ENCODE peak calls at places on chromosome 5, in four cellular contexts. G is MCF 10A, E is endodermal cell, V is osteocyte. D is an unnamed sample.

GRCh38 chr5:125394661-125395280 is 648.3 kb upstream of the ZNF608 start:
- DNase-seq in V (no peak), E (no peak), G (peak; percentile 17), D (no peak)

GRCh38 chr5:33536802-33537201 is 96.0 kb downstream of the TARS1 start:
- DNase-seq in G (no peak), V (no peak), E (no peak), D (no peak)

GRCh38 chr5:6845856-6846255 is 132.6 kb downstream of the TENT4A start:
- DNase-seq in E (no peak), V (peak; percentile 60), G (no peak), D (no peak)

GRCh38 chr5:74241751-74242140 is 398.8 kb downstream of the ENC1 start:
- DNase-seq in V (no peak), G (peak; percentile 86), E (peak; percentile 54), D (no peak)

GRCh38 chr5:15510816-15511215 is 10.8 kb downstream of the FBXL7 start:
- DNase-seq in E (no peak), V (no peak), G (peak; percentile 8), D (no peak)

GRCh38 chr5:18772475-18772874 is 1138.2 kb downstream of the TAF11L14 start:
- DNase-seq in E (peak; percentile 60), V (no peak), G (peak; percentile 74), D (no peak)

GRCh38 chr5:9661316-9662015 is 31.3 kb upstream of the TAS2R1 start:
- DNase-seq in V (no peak), G (no peak), E (no peak), D (no peak)

GRCh38 chr5:172870261-172870806 is 36.3 kb downstream of the ERGIC1 start:
- DNase-seq in E (no peak), V (no peak), G (peak; percentile 97), D (no peak)

GRCh38 chr5:116573617-116574431 is 799 bp downstream of the SEMA6A start:
- DNase-seq in G (peak; percentile 32), E (peak; percentile 65), V (no peak), D (peak; percentile 52)

GRCh38 chr5:154538492-154538891 is 60.5 kb upstream of the HAND1 start:
- DNase-seq in E (no peak), V (no peak), G (no peak), D (no peak)

GRCh38 chr5:82106207-82106606 is 134.4 kb downstream of the ATG10 start:
- DNase-seq in V (no peak), G (peak; percentile 68), E (no peak), D (no peak)

GRCh38 chr5:139461698-139462097 is 845 bp downstream of the ECSCR start:
- DNase-seq in E (peak; percentile 61), V (no peak), G (no peak), D (no peak)

GRCh38 chr5:146947181-146947941 is 68.8 kb upstream of the PPP2R2B start:
- DNase-seq in V (no peak), E (peak; percentile 74), G (peak; percentile 44), D (no peak)

GRCh38 chr5:175253597-175253996 is 190.4 kb downstream of the DRD1 start:
- DNase-seq in V (peak; percentile 34), G (no peak), E (no peak), D (no peak)

GRCh38 chr5:124692324-124692723 is 54.1 kb downstream of the ZNF608 start:
- DNase-seq in E (no peak), V (no peak), G (no peak), D (no peak)

GRCh38 chr5:110665184-110665726 is 61.2 kb downstream of the TMEM232 start:
- DNase-seq in V (no peak), E (peak; percentile 46), G (no peak), D (no peak)

GRCh38 chr5:167580608-167581007 is 710.8 kb upstream of the WWC1 start:
- DNase-seq in V (no peak), G (no peak), E (no peak), D (no peak)

GRCh38 chr5:76689321-76690026 is 26.5 kb upstream of the F2R start:
- DNase-seq in G (peak; percentile 57), V (no peak), E (no peak), D (no peak)

GRCh38 chr5:150580917-150581316 is 59.5 kb upstream of the SYNPO start:
- DNase-seq in E (no peak), V (no peak), G (no peak), D (no peak)

GRCh38 chr5:134769206-134769605 is 10.6 kb downstream of the DDX46 start:
- DNase-seq in G (peak; percentile 60), V (no peak), E (no peak), D (no peak)

GRCh38 chr5:76402251-76402879 is 720 bp upstream of the IQGAP2 start:
- DNase-seq in V (no peak), G (peak; percentile 11), E (peak; percentile 87), D (peak; percentile 87)

GRCh38 chr5:140142246-140142645 is 16.5 kb downstream of the IGIP start:
- DNase-seq in E (no peak), G (no peak), V (peak; percentile 70), D (no peak)

GRCh38 chr5:132301341-132302274 is 7.4 kb downstream of the SLC22A4 start:
- DNase-seq in E (no peak), V (peak; percentile 67), G (no peak), D (no peak)

GRCh38 chr5:25713259-25713658 is 1068.5 kb upstream of the CDH10 start:
- DNase-seq in V (no peak), E (peak; percentile 66), G (peak; percentile 2), D (no peak)

GRCh38 chr5:40284863-40285262 is 394.9 kb upstream of the PTGER4 start:
- DNase-seq in V (no peak), G (no peak), E (no peak), D (no peak)

GRCh38 chr5:33370135-33370472 is 70.7 kb upstream of the TARS1 start:
- DNase-seq in G (peak; percentile 76), E (no peak), V (no peak), D (no peak)

GRCh38 chr5:538801-539468 is 14.7 kb upstream of the SLC9A3 start:
- DNase-seq in G (no peak), V (no peak), E (no peak), D (no peak)

GRCh38 chr5:116231288-116231687 is 146.5 kb downstream of the COMMD10 start:
- DNase-seq in V (no peak), E (no peak), G (no peak), D (no peak)

GRCh38 chr5:130112246-130112645 is 208.0 kb downstream of the CHSY3 start:
- DNase-seq in G (no peak), V (no peak), E (no peak), D (no peak)

GRCh38 chr5:86665984-86666760 is 48.4 kb downstream of the COX7C start:
- DNase-seq in V (no peak), E (no peak), G (no peak), D (no peak)

GRCh38 chr5:125026900-125027731 is 280.7 kb upstream of the ZNF608 start:
- DNase-seq in E (no peak), G (peak; percentile 89), V (no peak), D (no peak)

GRCh38 chr5:10800852-10801251 is 39.8 kb upstream of the DAP start:
- DNase-seq in E (no peak), G (no peak), V (no peak), D (no peak)

GRCh38 chr5:93782978-93783377 is 41.6 kb upstream of the POU5F2 start:
- DNase-seq in G (no peak), E (no peak), V (no peak), D (no peak)

GRCh38 chr5:81768960-81769452 is 18.1 kb upstream of the SSBP2 start:
- DNase-seq in V (no peak), G (peak; percentile 68), E (no peak), D (no peak)

GRCh38 chr5:78009937-78010527 is 233.9 kb upstream of the TBCA start:
- DNase-seq in E (no peak), G (no peak), V (no peak), D (no peak)
- TF ChIP-seq CTCF in E (no peak), G (no peak), V (no peak), D (no peak)

DNA sequence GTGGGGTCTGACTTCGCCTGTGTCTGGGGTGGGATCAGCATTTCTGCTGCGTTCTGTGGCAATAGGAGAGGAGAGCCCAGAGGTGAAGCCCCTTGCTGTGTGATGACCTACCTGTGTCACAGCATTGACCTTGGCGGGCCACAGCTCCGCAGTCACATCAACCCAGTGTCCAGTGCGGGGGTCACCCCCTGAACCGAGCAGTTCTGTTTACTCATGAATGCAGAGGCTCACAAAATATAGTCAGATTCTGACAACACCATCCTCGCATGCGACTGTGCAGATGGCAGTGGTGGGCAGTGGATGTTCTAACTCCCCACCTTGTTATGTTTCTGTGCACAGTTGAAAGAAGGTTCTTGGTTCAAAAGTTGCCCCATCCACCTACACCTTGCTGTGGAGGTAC is 100.1 kb downstream of the ADAMTS16 start:
- DNase-seq in E (no peak), V (no peak), G (no peak), D (no peak)
- TF ChIP-seq CTCF in E (no peak), V (no peak), G (no peak), D (no peak)

DNA sequence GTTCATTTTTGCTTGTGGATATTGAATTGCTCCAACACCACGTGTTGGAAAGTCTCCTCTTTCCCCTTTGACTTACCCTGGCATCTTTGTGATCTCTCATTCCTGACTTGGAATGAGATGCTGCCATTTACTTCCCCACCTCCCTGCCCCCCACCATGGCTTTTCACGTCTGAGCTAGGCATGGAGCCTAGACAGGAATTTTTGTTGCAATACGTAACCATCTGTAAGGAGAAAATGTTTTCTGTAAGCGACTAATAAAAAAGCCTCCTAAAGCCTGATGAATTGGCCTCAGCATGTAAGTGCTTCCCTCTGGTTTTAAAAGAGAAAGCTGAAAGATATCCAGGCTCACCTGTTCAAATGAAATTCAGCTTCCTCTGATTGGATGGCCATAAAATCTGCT is 200.0 kb downstream of the NSG2 start:
- DNase-seq in G (no peak), E (no peak), V (no peak), D (no peak)
- TF ChIP-seq CTCF in G (no peak), E (no peak), V (no peak), D (no peak)

DNA sequence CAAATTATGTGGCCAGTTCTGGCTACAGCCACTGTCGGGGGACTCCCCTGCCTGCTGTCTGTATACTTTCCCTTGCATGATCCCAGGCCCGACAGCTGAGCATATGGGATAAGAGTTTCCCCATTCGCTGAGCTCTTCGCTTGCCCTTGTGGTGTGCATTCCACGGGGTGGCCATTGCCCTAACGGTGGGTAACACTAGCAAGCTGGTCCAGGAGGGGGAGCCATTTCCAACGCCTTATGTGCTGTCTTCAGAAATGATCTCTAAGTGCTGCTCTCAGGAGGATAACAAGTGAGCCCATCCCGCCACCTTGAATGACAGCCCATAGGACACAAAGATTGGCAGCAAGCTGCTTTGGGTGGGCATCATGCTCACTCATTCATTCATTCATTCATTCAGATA is 190.9 kb downstream of the FSTL4 start:
- DNase-seq in V (no peak), G (peak; percentile 63), E (peak; percentile 90), D (peak; percentile 48)
- TF ChIP-seq CTCF in V (peak; percentile 30), G (peak; percentile 36), E (peak; percentile 83), D (peak; percentile 49)

DNA sequence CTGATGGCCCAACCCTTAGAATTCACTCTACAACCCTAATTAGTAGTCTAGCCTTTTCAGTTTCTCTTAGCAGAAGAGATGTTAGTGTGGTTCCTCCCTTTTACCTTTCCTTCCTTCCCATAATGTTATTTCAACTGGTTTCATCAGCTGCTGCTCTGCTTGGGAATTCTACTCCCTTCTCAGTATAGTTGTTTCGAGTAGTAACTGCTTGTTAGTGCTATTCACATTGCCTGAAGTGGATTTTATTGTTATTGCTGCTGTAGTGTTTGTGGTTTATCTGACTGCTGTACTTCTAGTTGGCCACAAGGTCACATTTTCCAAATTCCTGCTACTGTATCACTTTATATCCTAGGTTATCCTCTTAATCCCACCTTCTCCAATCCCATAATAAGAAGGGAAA is 29.7 kb downstream of the SMIM15 start:
- DNase-seq in G (no peak), V (no peak), E (no peak), D (no peak)
- TF ChIP-seq CTCF in G (no peak), V (no peak), E (peak; percentile 60), D (no peak)

GRCh38 chr5:164958688-164959087 is 1453.3 kb downstream of the MAT2B start:
- DNase-seq in E (no peak), G (peak; percentile 14), V (no peak), D (no peak)
- TF ChIP-seq CTCF in E (peak; percentile 47), G (no peak), V (peak; percentile 9), D (peak; percentile 11)

GRCh38 chr5:143155445-143155844 is 248.0 kb downstream of the NR3C1 start:
- DNase-seq in G (no peak), E (no peak), V (no peak), D (no peak)
- TF ChIP-seq CTCF in G (no peak), E (peak; percentile 61), V (peak; percentile 37), D (no peak)